ENCODE peak calls at places on chromosomes 2 and 18, in five cellular contexts. K, J, I, F and Q are unnamed samples.
A peak's percentile ranks its signal among the peaks of the same experiment; 100 is the strongest.

GRCh38 chr2:30686000-30686399 is 121.2 kb downstream of the CAPN13 start:
- DNase-seq in K (no peak), J (no peak), I (no peak), F (peak; percentile 34), Q (no peak)

GRCh38 chr2:168687314-168687713 is 115.1 kb upstream of the NOSTRIN start:
- DNase-seq in K (no peak), J (peak; percentile 53), I (no peak), F (no peak), Q (no peak)

GRCh38 chr2:238108423-238109201 is 8.5 kb downstream of the ESPNL start:
- DNase-seq in K (no peak), J (no peak), I (peak; percentile 55), F (no peak), Q (no peak)

GRCh38 chr2:129428086-129428660 is 551.3 kb upstream of the RAB6C start:
- DNase-seq in K (no peak), J (no peak), I (no peak), F (no peak), Q (no peak)

GRCh38 chr2:46873632-46874068 is 42.0 kb downstream of the MCFD2 start:
- DNase-seq in K (no peak), J (peak; percentile 93), I (peak; percentile 75), F (peak; percentile 53), Q (no peak)

GRCh38 chr2:231926180-231926741 is at the start of gene NPPC:
- DNase-seq in K (no peak), J (peak; percentile 50), I (peak; percentile 59), F (peak; percentile 81), Q (no peak)

GRCh38 chr2:34308140-34308539 is 709.0 kb upstream of the FAM98A start:
- DNase-seq in K (no peak), J (no peak), I (no peak), F (no peak), Q (no peak)

GRCh38 chr2:222315443-222316121 is 16.8 kb upstream of the PAX3 start:
- DNase-seq in K (no peak), J (no peak), I (no peak), F (no peak), Q (no peak)

GRCh38 chr2:108082978-108083377 is 96.7 kb downstream of the SLC5A7 start:
- DNase-seq in K (no peak), J (no peak), I (no peak), F (no peak), Q (no peak)

GRCh38 chr2:143674055-143674454 is 544.8 kb downstream of the ARHGAP15 start:
- DNase-seq in K (no peak), J (no peak), I (no peak), F (no peak), Q (no peak)

GRCh38 chr2:232230557-232230956 is 148.0 kb upstream of the ALPP start:
- DNase-seq in K (no peak), J (peak; percentile 10), I (no peak), F (peak; percentile 31), Q (no peak)

GRCh38 chr2:159046966-159047365 is 78.5 kb downstream of the TANC1 start:
- DNase-seq in K (no peak), J (peak; percentile 83), I (no peak), F (no peak), Q (no peak)

GRCh38 chr2:40436093-40436475 is 15.8 kb downstream of the SLC8A1 start:
- DNase-seq in K (no peak), J (no peak), I (no peak), F (no peak), Q (no peak)

GRCh38 chr2:179020156-179020750 is 29.7 kb downstream of the CCDC141 start:
- DNase-seq in K (no peak), J (peak; percentile 5), I (no peak), F (peak; percentile 49), Q (no peak)

GRCh38 chr2:202510911-202511310 is 123.9 kb upstream of the FAM117B start:
- DNase-seq in K (no peak), J (peak; percentile 84), I (no peak), F (no peak), Q (no peak)

GRCh38 chr2:29113891-29114321 is 1.3 kb upstream of the CLIP4 start:
- DNase-seq in K (no peak), J (peak; percentile 82), I (peak; percentile 73), F (no peak), Q (no peak)

GRCh38 chr2:151007365-151007764 is 254.3 kb downstream of the RBM43 start:
- DNase-seq in K (no peak), J (peak; percentile 5), I (no peak), F (no peak), Q (no peak)

GRCh38 chr2:144475044-144475443 is 44.9 kb downstream of the ZEB2 start:
- DNase-seq in K (no peak), J (no peak), I (no peak), F (no peak), Q (no peak)

GRCh38 chr18:22345733-22346132 is 72.0 kb downstream of the CTAGE1 start:
- DNase-seq in K (no peak), J (peak; percentile 45), I (no peak), F (no peak), Q (no peak)

GRCh38 chr2:68807821-68808266 is 63.4 kb downstream of the BMP10 start:
- DNase-seq in K (no peak), J (peak; percentile 79), I (no peak), F (no peak), Q (no peak)

GRCh38 chr2:28287261-28287915 is 105.3 kb upstream of the FOSL2 start:
- DNase-seq in K (no peak), J (no peak), I (no peak), F (no peak), Q (no peak)

GRCh38 chr18:46704189-46704588 is 47.2 kb upstream of the LOXHD1 start:
- DNase-seq in K (no peak), J (no peak), I (no peak), F (no peak), Q (no peak)

GRCh38 chr2:176461098-176461497 is 191.9 kb downstream of the MTX2 start:
- DNase-seq in K (no peak), J (peak; percentile 22), I (no peak), F (no peak), Q (no peak)

GRCh38 chr2:48423376-48423775 is 106.6 kb upstream of the STON1 start:
- DNase-seq in K (no peak), J (peak; percentile 56), I (no peak), F (no peak), Q (no peak)

GRCh38 chr18:69599377-69599776 is 198.7 kb downstream of the DOK6 start:
- DNase-seq in K (no peak), J (no peak), I (no peak), F (no peak), Q (no peak)

GRCh38 chr18:24127735-24128134 is 11.1 kb upstream of the CABYR start:
- DNase-seq in K (no peak), J (no peak), I (no peak), F (no peak), Q (no peak)

GRCh38 chr2:166088634-166089033 is 39.2 kb downstream of the SCN1A start:
- DNase-seq in K (no peak), J (peak; percentile 97), I (no peak), F (no peak), Q (no peak)

GRCh38 chr2:65390134-65390533 is 42.3 kb downstream of the SPRED2 start:
- DNase-seq in K (no peak), J (no peak), I (no peak), F (no peak), Q (no peak)

GRCh38 chr2:217996345-217996744 is 6.5 kb downstream of the TNS1 start:
- DNase-seq in K (no peak), J (peak; percentile 91), I (peak; percentile 72), F (no peak), Q (no peak)

GRCh38 chr2:43158259-43158880 is 68.0 kb downstream of the ZFP36L2 start:
- DNase-seq in K (no peak), J (peak; percentile 90), I (peak; percentile 79), F (no peak), Q (peak; percentile 40)

GRCh38 chr2:71922091-71922490 is 225.6 kb downstream of the CYP26B1 start:
- DNase-seq in K (no peak), J (no peak), I (no peak), F (no peak), Q (no peak)

GRCh38 chr2:86020984-86021383 is 84.7 kb downstream of the POLR1A start:
- DNase-seq in K (no peak), J (peak; percentile 52), I (peak; percentile 71), F (no peak), Q (no peak)

GRCh38 chr2:85368921-85369320 is 14.4 kb downstream of the ELMOD3 start:
- DNase-seq in K (no peak), J (peak; percentile 21), I (no peak), F (no peak), Q (no peak)

GRCh38 chr2:241862093-241862492 is 3.4 kb upstream of the PDCD1 start:
- DNase-seq in K (no peak), J (no peak), I (no peak), F (no peak), Q (no peak)

GRCh38 chr2:120763931-120764330 is 28.3 kb downstream of the GLI2 start:
- DNase-seq in K (no peak), J (no peak), I (peak; percentile 47), F (no peak), Q (no peak)

GRCh38 chr18:79385749-79386341 is 9.9 kb upstream of the NFATC1 start:
- DNase-seq in K (no peak), J (no peak), I (peak; percentile 54), F (no peak), Q (no peak)

GRCh38 chr2:146661494-146662096 is 1183.2 kb upstream of the ACVR2A start:
- DNase-seq in K (no peak), J (peak; percentile 65), I (no peak), F (peak; percentile 16), Q (no peak)